ENCODE peak calls at places on chromosomes 6 and 20, in ten cellular contexts. E is HTR-8/SVneo, T is AG09319, I is astrocyte of the cerebellum, R is NCI-H1092 treated with DMSO at 0.1 percent for 48 hours, A is fibroblast of the conjunctiva, X is ELR, W is T follicular helper cell, O is GM04503, G is lung microvascular endothelial cell. N is an unnamed sample.

GRCh38 chr6:64691069-64691468 is 1016.0 kb downstream of the EYS start:
- DNase-seq in E (no peak), T (no peak), I (no peak), R (no peak), A (no peak), X (no peak), W (no peak), O (no peak), G (no peak), N (no peak)

GRCh38 chr6:13383280-13384163 is 55.2 kb upstream of the TBC1D7 start:
- DNase-seq in E (no peak), T (no peak), I (no peak), R (no peak), A (no peak), X (no peak), W (no peak), O (no peak), G (peak; percentile 81), N (peak; percentile 55)

GRCh38 chr6:161373905-161374451 is 100.1 kb upstream of the AGPAT4 start:
- DNase-seq in E (peak; percentile 53), T (no peak), I (peak; percentile 51), R (peak; percentile 65), A (peak; percentile 26), X (peak; percentile 77), W (peak; percentile 32), O (peak; percentile 15), G (peak; percentile 60), N (peak; percentile 66)

GRCh38 chr6:144379356-144379755 is 94.2 kb downstream of the UTRN start:
- DNase-seq in E (no peak), T (no peak), I (no peak), R (no peak), A (no peak), X (peak; percentile 61), W (no peak), O (no peak), G (peak; percentile 20), N (no peak)

GRCh38 chr6:151763303-151763702 is 44.2 kb upstream of the ESR1 start:
- DNase-seq in E (peak; percentile 6), T (no peak), I (peak; percentile 38), R (no peak), A (no peak), X (peak; percentile 25), W (no peak), O (no peak), G (no peak), N (peak; percentile 76)

GRCh38 chr6:110255356-110255755 is 75.1 kb downstream of the CDC40 start:
- DNase-seq in E (peak; percentile 15), T (no peak), I (peak; percentile 4), R (no peak), A (no peak), X (peak; percentile 32), W (no peak), O (no peak), G (peak; percentile 34), N (peak; percentile 30)

GRCh38 chr20:38152175-38153010 is 12.7 kb downstream of the TGM2 start:
- DNase-seq in E (peak; percentile 91), T (no peak), I (peak; percentile 45), R (peak; percentile 77), A (no peak), X (peak; percentile 90), W (no peak), O (no peak), G (peak; percentile 96), N (peak; percentile 85)

GRCh38 chr6:17919494-17919893 is 67.9 kb downstream of the KIF13A start:
- DNase-seq in E (no peak), T (no peak), I (no peak), R (no peak), A (no peak), X (no peak), W (no peak), O (no peak), G (no peak), N (no peak)

GRCh38 chr20:13571662-13572061 is 67.1 kb downstream of the TASP1 start:
- DNase-seq in E (no peak), T (no peak), I (no peak), R (no peak), A (no peak), X (no peak), W (no peak), O (no peak), G (no peak), N (no peak)

GRCh38 chr6:14147891-14148290 is 30.3 kb downstream of the CD83 start:
- DNase-seq in E (no peak), T (no peak), I (no peak), R (no peak), A (no peak), X (no peak), W (no peak), O (no peak), G (no peak), N (no peak)

GRCh38 chr6:14454467-14454763 is 336.8 kb downstream of the CD83 start:
- DNase-seq in E (no peak), T (no peak), I (no peak), R (no peak), A (no peak), X (no peak), W (no peak), O (no peak), G (no peak), N (no peak)

GRCh38 chr6:72522735-72523141 is 99.1 kb upstream of the KCNQ5 start:
- DNase-seq in E (peak; percentile 3), T (no peak), I (no peak), R (no peak), A (no peak), X (peak; percentile 17), W (peak; percentile 5), O (no peak), G (no peak), N (peak; percentile 34)

GRCh38 chr6:144340541-144341371 is 55.6 kb downstream of the UTRN start:
- DNase-seq in E (no peak), T (no peak), I (no peak), R (no peak), A (peak; percentile 29), X (peak; percentile 65), W (no peak), O (no peak), G (peak; percentile 65), N (peak; percentile 72)

GRCh38 chr6:56814802-56815201 is 140.1 kb upstream of the BEND6 start:
- DNase-seq in E (no peak), T (no peak), I (no peak), R (no peak), A (no peak), X (no peak), W (no peak), O (no peak), G (no peak), N (no peak)

GRCh38 chr6:131761061-131761761 is 46.6 kb upstream of the ENPP1 start:
- DNase-seq in E (peak; percentile 8), T (no peak), I (peak; percentile 45), R (no peak), A (no peak), X (peak; percentile 86), W (no peak), O (no peak), G (peak; percentile 20), N (peak; percentile 51)

GRCh38 chr6:98871057-98871456 is 36.7 kb downstream of the POU3F2 start:
- DNase-seq in E (no peak), T (no peak), I (peak; percentile 77), R (no peak), A (peak; percentile 59), X (no peak), W (no peak), O (peak; percentile 81), G (no peak), N (peak; percentile 45)

GRCh38 chr6:144216668-144217218 is 66.4 kb downstream of the STX11 start:
- DNase-seq in E (peak; percentile 48), T (no peak), I (no peak), R (no peak), A (no peak), X (peak; percentile 96), W (no peak), O (no peak), G (no peak), N (no peak)

GRCh38 chr20:51337126-51337805 is 205.3 kb downstream of the NFATC2 start:
- DNase-seq in E (no peak), T (no peak), I (no peak), R (no peak), A (no peak), X (no peak), W (no peak), O (no peak), G (no peak), N (no peak)

GRCh38 chr20:23370274-23370673 is 8.3 kb downstream of the GZF1 start:
- DNase-seq in E (no peak), T (no peak), I (no peak), R (no peak), A (no peak), X (no peak), W (no peak), O (no peak), G (no peak), N (no peak)

GRCh38 chr20:61941721-61942405 is 123.8 kb downstream of the TAF4 start:
- DNase-seq in E (no peak), T (no peak), I (no peak), R (no peak), A (no peak), X (no peak), W (no peak), O (no peak), G (no peak), N (no peak)

GRCh38 chr20:37193821-37194220 is 14.5 kb upstream of the MROH8 start:
- DNase-seq in E (no peak), T (no peak), I (no peak), R (no peak), A (no peak), X (no peak), W (no peak), O (no peak), G (no peak), N (no peak)

GRCh38 chr20:46089076-46089337 is 755 bp downstream of the NCOA5 start:
- DNase-seq in E (no peak), T (no peak), I (no peak), R (no peak), A (no peak), X (peak; percentile 67), W (no peak), O (no peak), G (no peak), N (no peak)

GRCh38 chr6:149075616-149076354 is 241.7 kb upstream of the TAB2 start:
- DNase-seq in E (no peak), T (no peak), I (peak; percentile 24), R (no peak), A (no peak), X (peak; percentile 36), W (no peak), O (no peak), G (peak; percentile 10), N (peak; percentile 39)

GRCh38 chr6:104784884-104785283 is 74.8 kb downstream of the HACE1 start:
- DNase-seq in E (peak; percentile 10), T (no peak), I (no peak), R (no peak), A (peak; percentile 55), X (peak; percentile 53), W (no peak), O (peak; percentile 6), G (peak; percentile 78), N (peak; percentile 11)

GRCh38 chr6:57421503-57421902 is 104.1 kb downstream of the PRIM2 start:
- DNase-seq in E (no peak), T (peak; percentile 25), I (no peak), R (no peak), A (no peak), X (no peak), W (no peak), O (peak; percentile 26), G (peak; percentile 2), N (no peak)

GRCh38 chr20:50932016-50932338 is 740 bp upstream of the ADNP start:
- DNase-seq in E (no peak), T (no peak), I (no peak), R (peak; percentile 14), A (no peak), X (peak; percentile 26), W (no peak), O (no peak), G (no peak), N (no peak)

GRCh38 chr6:22147983-22148797 is 148.6 kb downstream of the PRL start:
- DNase-seq in E (peak; percentile 14), T (peak; percentile 62), I (peak; percentile 76), R (peak; percentile 82), A (peak; percentile 39), X (peak; percentile 7), W (no peak), O (peak; percentile 42), G (peak; percentile 29), N (peak; percentile 38)

GRCh38 chr20:49395183-49395582 is 87.3 kb downstream of the KCNB1 start:
- DNase-seq in E (no peak), T (no peak), I (no peak), R (no peak), A (no peak), X (no peak), W (no peak), O (no peak), G (no peak), N (no peak)